ENCODE peak calls at places on chromosomes 12 and 14, in six cellular contexts. H is HFFc6, K is adrenal gland, W is progenitor cell of endocrine pancreas, L is cardiac muscle cell, Q is heart left ventricle. E is an unnamed sample.

GRCh38 chr14:94517248-94517640 is 8.0 kb upstream of the SERPINA12 start:
- DNase-seq in H (no peak), L (no peak), K (no peak), W (no peak), Q (no peak), E (no peak)

GRCh38 chr14:89600950-89601826 is 184.2 kb upstream of the FOXN3 start:
- DNase-seq in K (no peak), L (peak; percentile 43), W (no peak), H (peak; percentile 79), Q (no peak), E (no peak)

GRCh38 chr12:51471465-51471864 is 46.8 kb downstream of the SLC4A8 start:
- DNase-seq in W (no peak), Q (no peak), L (peak; percentile 38), K (no peak), H (no peak), E (no peak)

GRCh38 chr14:67077914-67078313 is 111.3 kb upstream of the GARIN2 start:
- DNase-seq in W (no peak), L (no peak), H (no peak), K (no peak), Q (no peak), E (no peak)

GRCh38 chr12:131097247-131098177 is 143.8 kb downstream of the ADGRD1 start:
- DNase-seq in K (no peak), H (no peak), W (no peak), L (no peak), Q (peak; percentile 41), E (no peak)

GRCh38 chr12:51322452-51322851 is 1.5 kb downstream of the BIN2 start:
- DNase-seq in K (no peak), Q (no peak), W (no peak), H (no peak), L (no peak), E (no peak)

GRCh38 chr14:61388173-61388975 is 67.0 kb downstream of the PRKCH start:
- DNase-seq in H (no peak), Q (no peak), K (no peak), W (no peak), L (no peak), E (no peak)

GRCh38 chr14:99129998-99130397 is 142.0 kb downstream of the BCL11B start:
- DNase-seq in K (no peak), Q (no peak), H (no peak), L (no peak), W (no peak), E (no peak)

GRCh38 chr12:5047094-5047493 is 3.4 kb downstream of the KCNA5 start:
- DNase-seq in W (no peak), Q (no peak), K (no peak), H (no peak), L (no peak), E (no peak)

GRCh38 chr12:29374913-29375312 is 6.1 kb downstream of the ERGIC2 start:
- DNase-seq in H (no peak), W (no peak), L (no peak), K (no peak), Q (no peak), E (no peak)

GRCh38 chr14:105446971-105447370 is 27.3 kb downstream of the MTA1 start:
- DNase-seq in L (no peak), K (no peak), Q (no peak), H (no peak), W (no peak), E (no peak)

GRCh38 chr12:32120419-32120818 is 13.8 kb downstream of the BICD1 start:
- DNase-seq in L (no peak), K (no peak), H (no peak), Q (no peak), W (no peak), E (no peak)

GRCh38 chr14:90649096-90649495 is 167.1 kb downstream of the TTC7B start:
- DNase-seq in L (no peak), Q (no peak), W (no peak), K (no peak), H (no peak), E (peak; percentile 53)

GRCh38 chr12:108854453-108855283 is 2.7 kb downstream of the SSH1 start:
- DNase-seq in K (peak; percentile 67), L (peak; percentile 38), W (no peak), H (peak; percentile 97), Q (peak; percentile 47), E (peak; percentile 98)

GRCh38 chr14:95500772-95501401 is 15.6 kb downstream of the SYNE3 start:
- DNase-seq in L (no peak), W (no peak), K (peak; percentile 85), H (peak; percentile 88), Q (no peak), E (no peak)

GRCh38 chr14:26702721-26703250 is 105.0 kb upstream of the NOVA1 start:
- DNase-seq in Q (no peak), K (no peak), H (no peak), W (no peak), L (no peak), E (no peak)

GRCh38 chr14:69291891-69292586 is 32.1 kb downstream of the GALNT16 start:
- DNase-seq in L (no peak), W (no peak), K (no peak), H (no peak), Q (no peak), E (no peak)

GRCh38 chr14:61803755-61804154 is 41.5 kb downstream of the SNAPC1 start:
- DNase-seq in Q (no peak), H (no peak), L (no peak), W (no peak), K (no peak), E (no peak)

GRCh38 chr12:78403136-78403535 is 461.4 kb upstream of the SYT1 start:
- DNase-seq in Q (no peak), K (no peak), H (peak; percentile 61), W (no peak), L (no peak), E (no peak)

GRCh38 chr14:33556382-33557121 is 394.3 kb downstream of the EGLN3 start:
- DNase-seq in L (no peak), W (no peak), H (no peak), K (no peak), Q (no peak), E (no peak)

GRCh38 chr14:56745091-56745490 is 65.2 kb downstream of the OTX2 start:
- DNase-seq in L (no peak), Q (no peak), W (no peak), H (no peak), K (no peak), E (no peak)

GRCh38 chr12:76919388-76920181 is 40.8 kb upstream of the CSRP2 start:
- DNase-seq in H (no peak), K (no peak), L (no peak), W (no peak), Q (no peak), E (no peak)

GRCh38 chr14:96362071-96362964 is 823 bp downstream of the ATG2B start:
- DNase-seq in W (no peak), L (peak; percentile 20), H (peak; percentile 49), Q (peak; percentile 37), K (peak; percentile 39), E (peak; percentile 14)

GRCh38 chr12:55726911-55727310 is 1.9 kb downstream of the CD63 start:
- DNase-seq in K (no peak), H (no peak), Q (no peak), W (no peak), L (no peak), E (no peak)

GRCh38 chr14:48350971-48351370 is 675.6 kb upstream of the MDGA2 start:
- DNase-seq in H (no peak), Q (no peak), L (no peak), W (no peak), K (no peak), E (no peak)

GRCh38 chr12:52912711-52913423 is 8.0 kb upstream of the KRT8 start:
- DNase-seq in L (no peak), H (no peak), W (no peak), K (no peak), Q (no peak), E (no peak)

GRCh38 chr12:71551529-71551928 is 111.9 kb downstream of the LGR5 start:
- DNase-seq in Q (no peak), W (no peak), K (no peak), L (no peak), H (peak; percentile 35), E (peak; percentile 18)
- TF ChIP-seq CTCF in Q (peak; percentile 35), W (peak; percentile 45), K (no peak), L (peak; percentile 59), H (peak; percentile 73), E (peak; percentile 67)

DNA sequence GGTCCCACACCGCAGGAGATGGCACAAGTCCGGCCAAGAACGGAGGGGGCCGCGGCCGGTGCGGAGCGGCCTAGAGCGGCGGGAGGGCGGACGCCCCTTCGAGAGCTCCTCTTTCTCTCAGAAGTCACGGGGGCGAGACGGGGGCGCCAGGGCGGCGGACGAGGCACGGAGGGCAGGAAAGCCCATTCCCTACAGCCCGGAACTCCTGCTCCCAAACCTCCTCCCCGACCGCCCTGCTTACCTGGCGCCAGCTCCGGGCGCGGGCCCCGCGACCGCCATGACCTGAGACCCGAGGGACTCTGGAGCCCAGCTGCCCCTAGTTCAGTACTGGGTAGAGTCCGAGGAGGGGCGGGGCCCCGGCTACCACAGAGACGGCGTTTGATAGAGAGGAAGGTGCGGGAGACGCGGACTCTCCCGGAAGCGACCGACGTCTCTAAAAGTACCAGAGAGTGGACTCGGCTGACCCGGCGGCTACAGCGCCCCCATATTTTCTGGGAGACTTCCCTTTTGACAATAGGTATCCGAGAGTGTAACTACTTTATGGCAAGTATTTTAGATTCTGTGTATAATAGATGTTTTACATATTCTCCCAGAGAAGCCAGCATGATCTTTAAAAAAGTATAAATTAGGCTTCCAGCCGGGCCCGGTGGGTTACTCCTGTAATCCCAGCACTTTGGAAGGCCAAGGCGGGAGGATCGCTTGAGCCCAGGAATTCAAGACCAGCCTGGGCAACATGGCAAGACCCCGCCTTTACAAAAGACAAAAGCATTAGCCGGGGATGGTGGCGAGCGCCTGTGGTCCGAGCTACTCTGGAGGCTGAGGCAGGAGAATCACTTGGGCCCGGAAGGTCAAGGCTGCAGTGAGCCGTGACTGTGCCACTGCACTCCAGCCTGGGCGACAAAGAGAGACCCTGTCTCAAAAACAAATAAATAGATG is at the start of gene ABCD4:
- DNase-seq in W (peak; percentile 87), Q (peak; percentile 96), H (peak; percentile 91), L (peak; percentile 95), K (peak; percentile 95), E (peak; percentile 76)
- TF ChIP-seq CTCF in W (peak; percentile 60), Q (peak; percentile 73), H (peak; percentile 74), L (peak; percentile 47), K (no peak), E (peak; percentile 55)

DNA sequence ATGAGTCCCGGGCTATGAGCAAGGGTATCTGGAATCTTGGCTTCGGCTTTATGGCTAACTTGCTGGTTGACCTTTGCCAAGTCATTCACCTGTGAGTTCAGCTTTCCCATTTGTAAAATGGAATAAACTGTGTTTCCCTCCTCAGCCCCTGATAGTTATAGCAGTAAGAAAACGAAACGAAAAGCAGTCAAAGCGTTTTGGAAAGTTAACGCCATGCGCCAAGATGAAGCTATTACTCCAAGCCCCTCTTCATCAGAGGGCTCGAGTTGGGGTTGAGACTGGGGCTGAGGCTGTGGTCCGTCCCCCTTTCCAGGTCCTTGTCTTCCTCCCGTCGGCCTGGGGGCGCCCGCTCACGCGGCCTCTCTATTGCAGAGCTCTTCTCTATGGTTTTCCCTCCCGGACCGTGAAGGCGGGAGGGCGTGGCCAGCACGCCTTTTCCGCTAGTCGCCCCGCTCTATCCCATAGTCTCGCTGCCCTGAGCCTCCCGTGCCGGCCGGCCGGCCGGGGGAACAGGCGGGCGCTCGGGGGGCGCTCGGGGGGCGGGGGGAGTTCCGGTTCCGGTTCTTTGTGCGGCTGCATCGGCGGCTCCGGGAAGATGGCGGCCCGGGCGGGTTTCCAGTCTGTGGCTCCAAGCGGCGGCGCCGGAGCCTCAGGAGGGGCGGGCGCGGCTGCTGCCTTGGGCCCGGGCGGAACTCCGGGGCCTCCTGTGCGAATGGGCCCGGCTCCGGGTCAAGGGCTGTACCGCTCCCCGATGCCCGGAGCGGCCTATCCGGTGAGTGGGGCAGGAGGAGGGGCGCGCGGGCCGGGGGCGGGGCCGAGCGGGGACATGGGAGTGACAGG is at the start of gene SMARCD1:
- DNase-seq in K (peak; percentile 87), Q (peak; percentile 94), L (peak; percentile 96), H (peak; percentile 83), W (peak; percentile 86), E (peak; percentile 74)
- TF ChIP-seq CTCF in K (no peak), Q (peak; percentile 67), L (peak; percentile 69), H (peak; percentile 53), W (peak; percentile 56), E (peak; percentile 58)

GRCh38 chr14:104157303-104157928 is 19.0 kb downstream of the KIF26A start:
- DNase-seq in K (no peak), W (no peak), Q (no peak), L (no peak), H (no peak), E (no peak)
- TF ChIP-seq CTCF in K (no peak), W (peak; percentile 20), Q (peak; percentile 5), L (no peak), H (no peak), E (peak; percentile 36)

E was measured in retinal pigment epithelial cell.